ENCODE peak calls at places on chromosomes 6 and 20, in four cellular contexts. J is hepatocyte; R is brain microvascular endothelial cell; V is CD8-positive, alpha-beta memory T cell. Y is an unnamed sample.

GRCh38 chr6:35034411-35035171 is 106.5 kb downstream of the TCP11 start:
- DNase-seq in V (no peak), J (no peak), R (no peak), Y (no peak)

GRCh38 chr6:167505199-167505598 is 180.3 kb downstream of the TTLL2 start:
- DNase-seq in R (no peak), J (no peak), V (no peak), Y (no peak)

GRCh38 chr6:3252861-3253596 is 5.7 kb upstream of the PSMG4 start:
- DNase-seq in V (no peak), R (no peak), J (no peak), Y (no peak)

GRCh38 chr6:106574729-106575458 is 54.4 kb downstream of the RTN4IP1 start:
- DNase-seq in R (peak; percentile 45), V (no peak), J (peak; percentile 45), Y (peak; percentile 85)

GRCh38 chr6:113356139-113356538 is 501.0 kb upstream of the MARCKS start:
- DNase-seq in V (no peak), R (no peak), J (peak; percentile 61), Y (no peak)

GRCh38 chr20:8722277-8722928 is 346.5 kb upstream of the PLCB4 start:
- DNase-seq in J (peak; percentile 71), R (peak; percentile 64), V (peak; percentile 11), Y (peak; percentile 47)

GRCh38 chr20:54212226-54212625 is 4.3 kb downstream of the PFDN4 start:
- DNase-seq in V (no peak), J (no peak), R (peak; percentile 65), Y (no peak)

GRCh38 chr6:133396630-133397335 is 155.6 kb downstream of the EYA4 start:
- DNase-seq in V (no peak), J (no peak), R (no peak), Y (no peak)

GRCh38 chr20:29430531-29430930 is 1826.9 kb upstream of the DEFB115 start:
- DNase-seq in R (no peak), V (no peak), J (no peak), Y (no peak)

GRCh38 chr6:45610832-45611231 is 233.1 kb upstream of the SUPT3H start:
- DNase-seq in J (no peak), V (no peak), R (no peak), Y (no peak)

GRCh38 chr6:46199387-46199786 is 28.6 kb upstream of the ENPP5 start:
- DNase-seq in R (no peak), J (no peak), V (no peak), Y (no peak)

GRCh38 chr6:73798592-73798991 is 102.6 kb downstream of the CD109 start:
- DNase-seq in R (peak; percentile 93), J (peak; percentile 59), V (no peak), Y (peak; percentile 21)

GRCh38 chr6:129105793-129106192 is 222.9 kb downstream of the LAMA2 start:
- DNase-seq in J (no peak), R (no peak), V (no peak), Y (no peak)
- H3K27ac ChIP-seq in J (no peak overlapping the region), R (no peak overlapping the region), V (no peak overlapping the region), Y (peak overlapping the region; percentile 61)

DNA sequence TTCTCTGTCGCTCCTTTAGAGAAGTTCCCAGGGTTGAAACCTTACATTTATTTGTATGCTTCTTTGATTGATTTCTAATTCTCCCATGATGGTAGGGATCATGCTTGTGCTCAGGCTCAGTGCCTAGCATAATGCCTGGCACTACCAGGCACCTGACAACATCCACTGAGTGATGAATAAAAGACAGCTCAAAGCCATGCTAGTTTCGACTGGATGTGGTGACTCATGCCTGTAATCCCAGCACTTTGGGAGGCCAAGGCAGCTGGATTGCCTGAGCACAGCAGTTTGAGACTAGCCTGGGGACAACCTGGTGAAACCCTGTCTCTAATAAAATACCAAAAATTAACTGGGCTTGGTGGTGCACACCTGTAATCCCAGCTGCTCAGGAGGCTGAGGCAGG is 11.6 kb upstream of the CD164 start:
- DNase-seq in R (peak; percentile 76), V (no peak), J (no peak), Y (no peak)
- H3K27ac ChIP-seq in R (peak overlapping the region; percentile 30), V (no peak overlapping the region), J (no peak overlapping the region), Y (no peak overlapping the region)

GRCh38 chr6:132132420-132132819 is 181.2 kb upstream of the CCN2 start:
- DNase-seq in J (no peak), R (peak; percentile 87), V (no peak), Y (no peak)
- H3K27ac ChIP-seq in J (peak overlapping the region; percentile 73), R (peak overlapping the region; percentile 98), V (no peak overlapping the region), Y (peak overlapping the region; percentile 98)

DNA sequence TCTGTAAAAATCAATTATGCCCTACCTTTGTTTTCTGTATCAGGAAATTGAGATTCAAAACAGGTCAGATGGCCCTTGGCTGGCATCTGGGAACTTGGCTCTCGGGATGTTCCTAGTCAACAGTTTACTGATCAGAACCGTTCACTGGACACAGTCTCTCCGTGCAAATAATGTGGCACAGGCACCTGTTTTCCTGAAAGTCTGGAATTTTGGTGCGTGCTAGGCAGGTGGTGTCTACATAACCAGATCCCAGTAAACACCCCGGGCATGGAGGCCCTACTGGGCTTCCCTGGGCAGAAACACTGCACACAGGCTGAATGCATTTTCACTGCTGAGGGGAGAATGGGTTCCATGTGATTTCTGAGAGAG is 7.5 kb downstream of the SNHG17 start:
- DNase-seq in R (no peak), V (no peak), J (no peak), Y (no peak)
- H3K27ac ChIP-seq in R (no peak overlapping the region), V (no peak overlapping the region), J (no peak overlapping the region), Y (no peak overlapping the region)

GRCh38 chr6:90456001-90456400 is 130.9 kb downstream of the MAP3K7 start:
- DNase-seq in R (no peak), J (no peak), V (no peak), Y (no peak)
- H3K27ac ChIP-seq in R (no peak overlapping the region), J (no peak overlapping the region), V (no peak overlapping the region), Y (no peak overlapping the region)